ENCODE peak calls at places on chromosomes 5 and 9, in nine cellular contexts. One of them, this sample, is unnamed.

GRCh38 chr5:66113160-66113559 is 30.9 kb upstream of the SREK1 start:
- DNase-seq in adrenal gland: no peak
- DNase-seq in astrocyte: peak
- DNase-seq in choroid plexus epithelial cell: peak
- DNase-seq in cardiac fibroblast: peak
- DNase-seq in AG04449: peak
- DNase-seq in neuronal stem cell: no peak
- DNase-seq in naive thymus-derived CD4-positive, alpha-beta T cell: no peak
- DNase-seq in epithelial cell of esophagus: peak
- DNase-seq in this sample: peak

GRCh38 chr5:34484591-34485228 is 171.4 kb upstream of the RAI14 start:
- DNase-seq in AG04449: no peak
- DNase-seq in astrocyte: peak
- DNase-seq in choroid plexus epithelial cell: no peak
- DNase-seq in cardiac fibroblast: no peak
- DNase-seq in naive thymus-derived CD4-positive, alpha-beta T cell: no peak
- DNase-seq in adrenal gland: no peak
- DNase-seq in neuronal stem cell: no peak
- DNase-seq in epithelial cell of esophagus: no peak
- DNase-seq in this sample: no peak

GRCh38 chr9:26530841-26531240 is 361.8 kb downstream of the CAAP1 start:
- DNase-seq in naive thymus-derived CD4-positive, alpha-beta T cell: no peak
- DNase-seq in adrenal gland: no peak
- DNase-seq in epithelial cell of esophagus: no peak
- DNase-seq in astrocyte: no peak
- DNase-seq in choroid plexus epithelial cell: no peak
- DNase-seq in cardiac fibroblast: no peak
- DNase-seq in AG04449: no peak
- DNase-seq in neuronal stem cell: no peak
- DNase-seq in this sample: no peak

GRCh38 chr9:135474915-135475314 is 4.7 kb upstream of the PPP1R26 start:
- DNase-seq in choroid plexus epithelial cell: no peak
- DNase-seq in cardiac fibroblast: no peak
- DNase-seq in epithelial cell of esophagus: no peak
- DNase-seq in astrocyte: no peak
- DNase-seq in adrenal gland: no peak
- DNase-seq in AG04449: no peak
- DNase-seq in neuronal stem cell: no peak
- DNase-seq in naive thymus-derived CD4-positive, alpha-beta T cell: no peak
- DNase-seq in this sample: no peak

GRCh38 chr9:92292338-92293074 is 991 bp downstream of the IARS1 start:
- DNase-seq in AG04449: no peak
- DNase-seq in cardiac fibroblast: no peak
- DNase-seq in naive thymus-derived CD4-positive, alpha-beta T cell: no peak
- DNase-seq in choroid plexus epithelial cell: no peak
- DNase-seq in adrenal gland: no peak
- DNase-seq in epithelial cell of esophagus: peak
- DNase-seq in neuronal stem cell: no peak
- DNase-seq in astrocyte: no peak
- DNase-seq in this sample: peak

GRCh38 chr5:172429201-172429940 is 25.0 kb downstream of the SH3PXD2B start:
- DNase-seq in cardiac fibroblast: peak
- DNase-seq in epithelial cell of esophagus: peak
- DNase-seq in naive thymus-derived CD4-positive, alpha-beta T cell: no peak
- DNase-seq in choroid plexus epithelial cell: peak
- DNase-seq in neuronal stem cell: no peak
- DNase-seq in astrocyte: peak
- DNase-seq in adrenal gland: peak
- DNase-seq in AG04449: peak
- DNase-seq in this sample: peak

GRCh38 chr9:134698587-134699342 is 57.2 kb downstream of the COL5A1 start:
- DNase-seq in naive thymus-derived CD4-positive, alpha-beta T cell: peak
- DNase-seq in choroid plexus epithelial cell: peak
- DNase-seq in cardiac fibroblast: peak
- DNase-seq in AG04449: no peak
- DNase-seq in adrenal gland: peak
- DNase-seq in neuronal stem cell: peak
- DNase-seq in astrocyte: peak
- DNase-seq in epithelial cell of esophagus: no peak
- DNase-seq in this sample: peak

GRCh38 chr9:129312731-129313130 is 134.7 kb upstream of the IER5L start:
- DNase-seq in adrenal gland: no peak
- DNase-seq in epithelial cell of esophagus: no peak
- DNase-seq in choroid plexus epithelial cell: no peak
- DNase-seq in astrocyte: no peak
- DNase-seq in AG04449: no peak
- DNase-seq in naive thymus-derived CD4-positive, alpha-beta T cell: no peak
- DNase-seq in neuronal stem cell: no peak
- DNase-seq in cardiac fibroblast: no peak
- DNase-seq in this sample: no peak

GRCh38 chr5:7329712-7330111 is 66.2 kb upstream of the ADCY2 start:
- DNase-seq in cardiac fibroblast: no peak
- DNase-seq in AG04449: no peak
- DNase-seq in adrenal gland: no peak
- DNase-seq in epithelial cell of esophagus: peak
- DNase-seq in naive thymus-derived CD4-positive, alpha-beta T cell: no peak
- DNase-seq in choroid plexus epithelial cell: no peak
- DNase-seq in astrocyte: peak
- DNase-seq in neuronal stem cell: no peak
- DNase-seq in this sample: peak

GRCh38 chr5:176856746-176857145 is 42.4 kb downstream of the HK3 start:
- DNase-seq in AG04449: no peak
- DNase-seq in epithelial cell of esophagus: no peak
- DNase-seq in naive thymus-derived CD4-positive, alpha-beta T cell: no peak
- DNase-seq in cardiac fibroblast: no peak
- DNase-seq in neuronal stem cell: no peak
- DNase-seq in astrocyte: no peak
- DNase-seq in adrenal gland: no peak
- DNase-seq in choroid plexus epithelial cell: no peak
- DNase-seq in this sample: no peak

GRCh38 chr5:161851691-161852299 is 3.9 kb downstream of the GABRA1 start:
- DNase-seq in cardiac fibroblast: peak
- DNase-seq in adrenal gland: no peak
- DNase-seq in epithelial cell of esophagus: peak
- DNase-seq in AG04449: no peak
- DNase-seq in neuronal stem cell: no peak
- DNase-seq in naive thymus-derived CD4-positive, alpha-beta T cell: no peak
- DNase-seq in astrocyte: no peak
- DNase-seq in choroid plexus epithelial cell: peak
- DNase-seq in this sample: peak

GRCh38 chr5:161846731-161847130 is 1.2 kb upstream of the GABRA1 start:
- DNase-seq in astrocyte: peak
- DNase-seq in AG04449: no peak
- DNase-seq in adrenal gland: no peak
- DNase-seq in choroid plexus epithelial cell: no peak
- DNase-seq in epithelial cell of esophagus: peak
- DNase-seq in cardiac fibroblast: peak
- DNase-seq in naive thymus-derived CD4-positive, alpha-beta T cell: no peak
- DNase-seq in neuronal stem cell: peak
- DNase-seq in this sample: peak

GRCh38 chr5:161847447-161847846 is 473 bp upstream of the GABRA1 start:
- DNase-seq in choroid plexus epithelial cell: no peak
- DNase-seq in astrocyte: no peak
- DNase-seq in epithelial cell of esophagus: no peak
- DNase-seq in AG04449: no peak
- DNase-seq in adrenal gland: no peak
- DNase-seq in naive thymus-derived CD4-positive, alpha-beta T cell: no peak
- DNase-seq in cardiac fibroblast: no peak
- DNase-seq in neuronal stem cell: peak
- DNase-seq in this sample: no peak

GRCh38 chr5:161850491-161850890 is 2.6 kb downstream of the GABRA1 start:
- DNase-seq in neuronal stem cell: no peak
- DNase-seq in adrenal gland: no peak
- DNase-seq in epithelial cell of esophagus: no peak
- DNase-seq in astrocyte: no peak
- DNase-seq in choroid plexus epithelial cell: no peak
- DNase-seq in cardiac fibroblast: no peak
- DNase-seq in naive thymus-derived CD4-positive, alpha-beta T cell: no peak
- DNase-seq in AG04449: no peak
- DNase-seq in this sample: no peak

DNA sequence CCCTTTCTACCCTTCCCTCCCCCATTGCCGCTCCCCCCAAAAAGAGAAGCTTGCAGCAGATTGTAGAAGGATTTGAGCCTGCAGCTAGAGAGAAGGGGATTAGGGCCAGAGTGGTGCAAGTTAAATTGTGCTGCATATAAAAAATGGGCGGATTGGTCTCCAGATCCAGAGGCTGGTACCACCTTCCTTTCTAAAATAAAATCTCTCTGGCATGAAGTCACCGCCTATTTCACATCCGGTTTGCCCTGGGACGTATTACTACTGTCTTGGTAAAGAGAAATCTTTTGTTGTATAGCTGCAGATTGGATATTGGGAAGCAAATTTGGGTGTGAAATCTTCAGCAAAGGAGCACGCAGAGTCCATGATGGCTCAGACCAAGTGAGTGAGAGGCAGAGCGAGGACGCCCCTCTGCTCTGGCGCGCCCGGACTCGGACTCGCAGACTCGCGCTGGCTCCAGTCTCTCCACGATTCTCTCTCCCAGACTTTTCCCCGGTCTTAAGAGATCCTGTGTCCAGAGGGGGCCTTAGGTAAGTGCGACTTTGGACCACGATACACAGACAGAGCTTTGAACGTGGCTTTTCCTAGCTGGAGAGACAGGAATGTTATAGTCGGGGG is at the start of gene GABRA1:
- DNase-seq in adrenal gland: no peak
- DNase-seq in choroid plexus epithelial cell: no peak
- DNase-seq in cardiac fibroblast: no peak
- DNase-seq in epithelial cell of esophagus: peak
- DNase-seq in naive thymus-derived CD4-positive, alpha-beta T cell: no peak
- DNase-seq in neuronal stem cell: peak
- DNase-seq in astrocyte: no peak
- DNase-seq in AG04449: no peak
- DNase-seq in this sample: no peak
- H3K4me3 ChIP-seq in adrenal gland: no peak
- H3K4me3 ChIP-seq in choroid plexus epithelial cell: no peak
- H3K4me3 ChIP-seq in cardiac fibroblast: no peak
- H3K4me3 ChIP-seq in epithelial cell of esophagus: no peak
- H3K4me3 ChIP-seq in naive thymus-derived CD4-positive, alpha-beta T cell: no peak
- H3K4me3 ChIP-seq in neuronal stem cell: no peak
- H3K4me3 ChIP-seq in astrocyte: no peak
- H3K4me3 ChIP-seq in AG04449: no peak
- H3K4me3 ChIP-seq in this sample: no peak

DNA sequence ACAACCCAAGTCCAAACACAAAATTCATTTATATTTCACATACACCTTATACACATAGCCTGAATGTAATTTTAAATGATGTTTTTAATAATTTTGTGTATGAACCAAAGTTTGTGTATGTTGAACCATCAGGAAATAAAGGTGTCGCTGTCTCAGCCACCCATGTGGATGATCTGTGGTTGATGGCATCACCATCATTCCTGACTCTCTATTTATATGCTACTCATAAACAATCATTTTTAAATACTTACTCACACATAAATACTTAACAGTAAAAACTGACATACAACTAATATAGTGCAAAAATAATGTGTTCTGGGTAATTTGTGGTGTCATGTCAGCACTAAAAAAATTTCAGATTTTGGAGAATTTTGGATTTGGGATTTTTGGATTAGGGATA is 38.4 kb downstream of the SMC5 start:
- DNase-seq in naive thymus-derived CD4-positive, alpha-beta T cell: no peak
- DNase-seq in neuronal stem cell: no peak
- DNase-seq in astrocyte: no peak
- DNase-seq in choroid plexus epithelial cell: no peak
- DNase-seq in cardiac fibroblast: no peak
- DNase-seq in AG04449: no peak
- DNase-seq in epithelial cell of esophagus: peak
- DNase-seq in adrenal gland: no peak
- DNase-seq in this sample: peak
- H3K4me3 ChIP-seq in naive thymus-derived CD4-positive, alpha-beta T cell: no peak
- H3K4me3 ChIP-seq in neuronal stem cell: no peak
- H3K4me3 ChIP-seq in astrocyte: no peak
- H3K4me3 ChIP-seq in choroid plexus epithelial cell: no peak
- H3K4me3 ChIP-seq in cardiac fibroblast: no peak
- H3K4me3 ChIP-seq in AG04449: no peak
- H3K4me3 ChIP-seq in epithelial cell of esophagus: no peak
- H3K4me3 ChIP-seq in adrenal gland: no peak
- H3K4me3 ChIP-seq in this sample: no peak

DNA sequence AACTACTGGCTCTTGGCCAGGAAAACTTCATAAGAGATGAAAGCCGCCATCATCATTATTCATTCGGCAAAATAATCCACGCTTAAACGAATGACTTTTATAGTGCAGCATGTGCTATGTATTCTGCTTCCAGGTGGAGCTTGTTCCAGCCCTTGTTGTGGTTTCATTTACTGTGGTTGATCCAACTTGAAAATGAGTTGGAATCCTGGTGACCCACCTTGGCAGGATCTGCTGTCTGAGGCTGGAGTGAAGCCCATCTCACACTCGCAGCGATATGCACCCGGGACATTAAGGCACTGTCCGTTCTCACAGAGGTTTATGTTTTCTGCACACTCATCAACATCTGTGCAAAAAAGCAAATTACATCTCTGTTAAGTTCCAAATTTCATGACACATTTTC is 209.6 kb downstream of the FBN2 start:
- DNase-seq in AG04449: no peak
- DNase-seq in cardiac fibroblast: no peak
- DNase-seq in naive thymus-derived CD4-positive, alpha-beta T cell: no peak
- DNase-seq in neuronal stem cell: no peak
- DNase-seq in epithelial cell of esophagus: no peak
- DNase-seq in adrenal gland: no peak
- DNase-seq in astrocyte: peak
- DNase-seq in choroid plexus epithelial cell: no peak
- DNase-seq in this sample: no peak
- H3K4me3 ChIP-seq in AG04449: no peak
- H3K4me3 ChIP-seq in cardiac fibroblast: no peak
- H3K4me3 ChIP-seq in naive thymus-derived CD4-positive, alpha-beta T cell: no peak
- H3K4me3 ChIP-seq in neuronal stem cell: no peak
- H3K4me3 ChIP-seq in epithelial cell of esophagus: no peak
- H3K4me3 ChIP-seq in adrenal gland: no peak
- H3K4me3 ChIP-seq in astrocyte: no peak
- H3K4me3 ChIP-seq in choroid plexus epithelial cell: no peak
- H3K4me3 ChIP-seq in this sample: no peak

GRCh38 chr5:114362197-114362976 is 517 bp downstream of the KCNN2 start:
- DNase-seq in choroid plexus epithelial cell: no peak
- DNase-seq in naive thymus-derived CD4-positive, alpha-beta T cell: no peak
- DNase-seq in epithelial cell of esophagus: no peak
- DNase-seq in neuronal stem cell: peak
- DNase-seq in adrenal gland: no peak
- DNase-seq in AG04449: no peak
- DNase-seq in astrocyte: peak
- DNase-seq in cardiac fibroblast: peak
- DNase-seq in this sample: no peak

GRCh38 chr5:114360816-114361723 is 800 bp upstream of the KCNN2 start:
- DNase-seq in choroid plexus epithelial cell: no peak
- DNase-seq in astrocyte: no peak
- DNase-seq in cardiac fibroblast: no peak
- DNase-seq in adrenal gland: peak
- DNase-seq in naive thymus-derived CD4-positive, alpha-beta T cell: no peak
- DNase-seq in neuronal stem cell: peak
- DNase-seq in epithelial cell of esophagus: no peak
- DNase-seq in AG04449: no peak
- DNase-seq in this sample: no peak

GRCh38 chr5:114361724-114362196 is at the start of gene KCNN2:
- DNase-seq in astrocyte: peak
- DNase-seq in choroid plexus epithelial cell: peak
- DNase-seq in epithelial cell of esophagus: peak
- DNase-seq in neuronal stem cell: peak
- DNase-seq in cardiac fibroblast: peak
- DNase-seq in naive thymus-derived CD4-positive, alpha-beta T cell: no peak
- DNase-seq in AG04449: no peak
- DNase-seq in adrenal gland: peak
- DNase-seq in this sample: peak

GRCh38 chr5:114363837-114364236 is 2.0 kb downstream of the KCNN2 start:
- DNase-seq in epithelial cell of esophagus: no peak
- DNase-seq in cardiac fibroblast: no peak
- DNase-seq in naive thymus-derived CD4-positive, alpha-beta T cell: no peak
- DNase-seq in choroid plexus epithelial cell: no peak
- DNase-seq in adrenal gland: peak
- DNase-seq in AG04449: no peak
- DNase-seq in astrocyte: no peak
- DNase-seq in neuronal stem cell: peak
- DNase-seq in this sample: no peak

GRCh38 chr5:114362977-114363721 is 1.3 kb downstream of the KCNN2 start:
- DNase-seq in choroid plexus epithelial cell: no peak
- DNase-seq in adrenal gland: no peak
- DNase-seq in astrocyte: no peak
- DNase-seq in AG04449: no peak
- DNase-seq in cardiac fibroblast: no peak
- DNase-seq in naive thymus-derived CD4-positive, alpha-beta T cell: no peak
- DNase-seq in epithelial cell of esophagus: no peak
- DNase-seq in neuronal stem cell: peak
- DNase-seq in this sample: no peak
- H3K4me3 ChIP-seq in choroid plexus epithelial cell: no peak
- H3K4me3 ChIP-seq in adrenal gland: peak
- H3K4me3 ChIP-seq in astrocyte: no peak
- H3K4me3 ChIP-seq in AG04449: peak
- H3K4me3 ChIP-seq in cardiac fibroblast: no peak
- H3K4me3 ChIP-seq in naive thymus-derived CD4-positive, alpha-beta T cell: no peak
- H3K4me3 ChIP-seq in epithelial cell of esophagus: no peak
- H3K4me3 ChIP-seq in neuronal stem cell: peak
- H3K4me3 ChIP-seq in this sample: no peak

This sample was measured in bronchial epithelial cell.